ENCODE peak calls at places on chromosomes 6 and 20, in seven cellular contexts. K is pancreas, R is frontal cortex, D is NCI-H524 treated with DMSO at 0.1 percent for 48 hours, S is Daoy, G is anterior cingulate cortex, U is ovary. Q is an unnamed sample.

GRCh38 chr6:51855310-51856082 is 231.9 kb downstream of the PKHD1 start:
- DNase-seq in K (peak), R (no peak), D (no peak), S (peak), G (no peak), U (no peak), Q (peak)

GRCh38 chr6:131787955-131788712 is 19.7 kb upstream of the ENPP1 start:
- DNase-seq in K (no peak), R (no peak), D (peak), S (peak), G (no peak), U (no peak), Q (no peak)

GRCh38 chr20:25233016-25233772 is 14.7 kb upstream of the PYGB start:
- DNase-seq in K (peak), R (no peak), D (no peak), S (peak), G (no peak), U (no peak), Q (peak)

GRCh38 chr6:42210551-42210950 is 7.1 kb downstream of the MRPS10 start:
- DNase-seq in K (no peak), R (no peak), D (no peak), S (no peak), G (no peak), U (no peak), Q (no peak)

GRCh38 chr20:44362466-44362940 is 7.0 kb downstream of the HNF4A start:
- DNase-seq in K (no peak), R (no peak), D (no peak), S (no peak), G (no peak), U (no peak), Q (no peak)

GRCh38 chr6:25311251-25311910 is 32.2 kb downstream of the CARMIL1 start:
- DNase-seq in K (no peak), R (no peak), D (no peak), S (peak), G (no peak), U (no peak), Q (no peak)

GRCh38 chr6:45049188-45049843 is 278.8 kb upstream of the RUNX2 start:
- DNase-seq in K (no peak), R (no peak), D (no peak), S (peak), G (no peak), U (no peak), Q (no peak)

GRCh38 chr6:33693186-33694158 is 18.0 kb downstream of the UQCC2 start:
- DNase-seq in K (no peak), R (no peak), D (no peak), S (no peak), G (no peak), U (no peak), Q (no peak)

GRCh38 chr20:3071610-3072529 is at the start of gene OXT:
- DNase-seq in K (no peak), R (no peak), D (no peak), S (no peak), G (no peak), U (no peak), Q (no peak)

GRCh38 chr20:20395856-20396600 is 28.1 kb downstream of the INSM1 start:
- DNase-seq in K (no peak), R (no peak), D (no peak), S (no peak), G (no peak), U (no peak), Q (no peak)

GRCh38 chr6:13454286-13455221 is 32.8 kb downstream of the GFOD1 start:
- DNase-seq in K (no peak), R (peak), D (no peak), S (peak), G (peak), U (no peak), Q (peak)

GRCh38 chr6:161085246-161085645 is 93.7 kb downstream of the MAP3K4 start:
- DNase-seq in K (no peak), R (no peak), D (no peak), S (no peak), G (no peak), U (no peak), Q (no peak)

GRCh38 chr6:158662607-158663464 is 13.0 kb downstream of the SYTL3 start:
- DNase-seq in K (no peak), R (no peak), D (no peak), S (no peak), G (no peak), U (peak), Q (no peak)

GRCh38 chr6:75893776-75894152 is 144.7 kb downstream of the MYO6 start:
- DNase-seq in K (no peak), R (no peak), D (no peak), S (no peak), G (no peak), U (no peak), Q (no peak)

GRCh38 chr20:25281541-25281991 is 33.7 kb downstream of the PYGB start:
- DNase-seq in K (no peak), R (no peak), D (no peak), S (no peak), G (no peak), U (peak), Q (no peak)

GRCh38 chr20:11454966-11455799 is 462.5 kb upstream of the BTBD3 start:
- DNase-seq in K (no peak), R (no peak), D (no peak), S (peak), G (no peak), U (no peak), Q (no peak)

GRCh38 chr6:144265390-144265789 is 19.7 kb upstream of the UTRN start:
- DNase-seq in K (no peak), R (no peak), D (no peak), S (peak), G (no peak), U (no peak), Q (no peak)

GRCh38 chr6:4615891-4616290 is 160.3 kb upstream of the CDYL start:
- DNase-seq in K (no peak), R (no peak), D (peak), S (no peak), G (no peak), U (no peak), Q (no peak)

GRCh38 chr6:29005183-29005885 is at the start of gene ZNF311:
- DNase-seq in K (peak), R (no peak), D (peak), S (peak), G (no peak), U (peak), Q (peak)

GRCh38 chr6:80280258-80281010 is 174.0 kb downstream of the BCKDHB start:
- DNase-seq in K (no peak), R (no peak), D (no peak), S (peak), G (no peak), U (no peak), Q (no peak)

GRCh38 chr6:111805511-111806181 is 67.6 kb downstream of the FYN start:
- DNase-seq in K (no peak), R (no peak), D (no peak), S (peak), G (no peak), U (no peak), Q (no peak)

GRCh38 chr6:130191376-130191702 is 31.4 kb downstream of the SAMD3 start:
- DNase-seq in K (no peak), R (no peak), D (no peak), S (no peak), G (no peak), U (no peak), Q (no peak)

GRCh38 chr6:75491302-75491701 is 2.3 kb downstream of the FILIP1 start:
- DNase-seq in K (no peak), R (no peak), D (no peak), S (no peak), G (no peak), U (no peak), Q (no peak)

GRCh38 chr20:2137552-2138201 is 36.0 kb downstream of the STK35 start:
- DNase-seq in K (no peak), R (no peak), D (no peak), S (peak), G (no peak), U (no peak), Q (no peak)

GRCh38 chr6:146434991-146435390 is 108.6 kb upstream of the RAB32 start:
- DNase-seq in K (no peak), R (no peak), D (no peak), S (no peak), G (no peak), U (no peak), Q (no peak)

GRCh38 chr20:51661609-51662178 is 106.5 kb downstream of the ATP9A start:
- DNase-seq in K (no peak), R (no peak), D (no peak), S (peak), G (no peak), U (no peak), Q (no peak)

GRCh38 chr6:6320901-6321300 is 439 bp upstream of the F13A1 start:
- DNase-seq in K (no peak), R (no peak), D (no peak), S (peak), G (no peak), U (no peak), Q (no peak)